ENCODE peak calls at places on chromosome 16, in eight cellular contexts. V is pancreas, F is ACHN, Z is natural killer cell, Q is hippocampal formation, C is retina, L is iPS-NIHi11, G is midbrain. H is an unnamed sample.

GRCh38 chr16:57590654-57591085 is 37.8 kb upstream of the ADGRG1 start:
- DNase-seq in V (peak; percentile 12), F (peak; percentile 51), Z (peak; percentile 42), Q (no peak), C (no peak), L (no peak), G (no peak), H (no peak)

GRCh38 chr16:27113341-27113841 is 46.7 kb downstream of the C16orf82 start:
- DNase-seq in V (no peak), F (no peak), Z (no peak), Q (no peak), C (no peak), L (no peak), G (no peak), H (no peak)

GRCh38 chr16:19524356-19524865 is 669 bp downstream of the CCP110 start:
- DNase-seq in V (no peak), F (peak; percentile 9), Z (no peak), Q (peak; percentile 43), C (no peak), L (no peak), G (peak; percentile 48), H (no peak)

GRCh38 chr16:21603920-21604319 is 4.5 kb downstream of the METTL9 start:
- DNase-seq in V (no peak), F (peak; percentile 29), Z (no peak), Q (no peak), C (no peak), L (no peak), G (no peak), H (no peak)

GRCh38 chr16:70674221-70675014 is 11.4 kb downstream of the MTSS2 start:
- DNase-seq in V (no peak), F (no peak), Z (no peak), Q (no peak), C (no peak), L (no peak), G (no peak), H (peak; percentile 68)

GRCh38 chr16:23432176-23433128 is 20.5 kb downstream of the COG7 start:
- DNase-seq in V (no peak), F (no peak), Z (no peak), Q (no peak), C (no peak), L (peak; percentile 45), G (no peak), H (no peak)

GRCh38 chr16:75305364-75306101 is 54.1 kb upstream of the BCAR1 start:
- DNase-seq in V (peak; percentile 89), F (peak; percentile 100), Z (no peak), Q (no peak), C (no peak), L (peak; percentile 57), G (no peak), H (peak; percentile 78)

GRCh38 chr16:54165174-54165911 is 121.2 kb downstream of the IRX3 start:
- DNase-seq in V (no peak), F (no peak), Z (no peak), Q (no peak), C (no peak), L (no peak), G (no peak), H (no peak)

GRCh38 chr16:67668495-67669157 is 2.0 kb downstream of the C16orf86 start:
- DNase-seq in V (no peak), F (no peak), Z (no peak), Q (no peak), C (no peak), L (no peak), G (no peak), H (no peak)

GRCh38 chr16:89697161-89697615 is 4.3 kb downstream of the SPATA2L start:
- DNase-seq in V (peak; percentile 43), F (no peak), Z (no peak), Q (no peak), C (no peak), L (no peak), G (no peak), H (peak; percentile 79)

GRCh38 chr16:14035092-14035491 is 36.0 kb upstream of the MRTFB start:
- DNase-seq in V (no peak), F (no peak), Z (no peak), Q (no peak), C (no peak), L (no peak), G (no peak), H (no peak)

GRCh38 chr16:66928702-66929388 is 3.5 kb upstream of the RRAD start:
- DNase-seq in V (no peak), F (peak; percentile 82), Z (no peak), Q (no peak), C (no peak), L (peak; percentile 59), G (no peak), H (no peak)

GRCh38 chr16:54289242-54290051 is 2.9 kb upstream of the IRX3 start:
- DNase-seq in V (no peak), F (no peak), Z (no peak), Q (no peak), C (peak; percentile 79), L (peak; percentile 54), G (no peak), H (peak; percentile 70)

GRCh38 chr16:87233928-87234327 is 83.3 kb downstream of the C16orf95 start:
- DNase-seq in V (no peak), F (peak; percentile 14), Z (no peak), Q (no peak), C (no peak), L (peak; percentile 60), G (no peak), H (no peak)

GRCh38 chr16:879461-879861 is 78.9 kb upstream of the GNG13 start:
- DNase-seq in V (no peak), F (no peak), Z (no peak), Q (no peak), C (no peak), L (no peak), G (no peak), H (peak; percentile 28)